ENCODE peak calls at places on chromosome 4, in four cellular contexts. One of them, this sample, is unnamed.

GRCh38 chr4:7987148-7987989 is 47.7 kb upstream of the AFAP1 start:
- DNase-seq in H1: peak
- DNase-seq in HepG2: peak
- DNase-seq in K562: peak
- DNase-seq in this sample: peak

GRCh38 chr4:188387134-188387791 is 248.0 kb downstream of the TRIML1 start:
- DNase-seq in HepG2: no peak
- DNase-seq in H1: no peak
- DNase-seq in K562: no peak
- DNase-seq in this sample: no peak

GRCh38 chr4:151415978-151416377 is 7.0 kb downstream of the FHIP1A start:
- DNase-seq in H1: no peak
- DNase-seq in K562: no peak
- DNase-seq in HepG2: no peak
- DNase-seq in this sample: no peak

GRCh38 chr4:46931981-46932380 is 22.9 kb upstream of the COX7B2 start:
- DNase-seq in H1: no peak
- DNase-seq in K562: no peak
- DNase-seq in HepG2: peak
- DNase-seq in this sample: no peak

GRCh38 chr4:40255722-40256281 is 59.0 kb downstream of the RHOH start:
- DNase-seq in HepG2: peak
- DNase-seq in K562: peak
- DNase-seq in H1: no peak
- DNase-seq in this sample: peak

GRCh38 chr4:84366111-84366510 is 133.0 kb downstream of the NKX6-1 start:
- DNase-seq in H1: no peak
- DNase-seq in K562: no peak
- DNase-seq in HepG2: no peak
- DNase-seq in this sample: no peak

GRCh38 chr4:40395908-40396806 is 61.0 kb downstream of the CHRNA9 start:
- DNase-seq in H1: no peak
- DNase-seq in HepG2: peak
- DNase-seq in K562: no peak
- DNase-seq in this sample: no peak

GRCh38 chr4:7222521-7222920 is 30.2 kb downstream of the SORCS2 start:
- DNase-seq in H1: no peak
- DNase-seq in K562: no peak
- DNase-seq in HepG2: no peak
- DNase-seq in this sample: no peak

GRCh38 chr4:4260185-4260751 is 12.2 kb upstream of the TMEM128 start:
- DNase-seq in H1: no peak
- DNase-seq in K562: peak
- DNase-seq in HepG2: peak
- DNase-seq in this sample: peak

GRCh38 chr4:115159141-115159540 is 45.7 kb upstream of the NDST4 start:
- DNase-seq in H1: no peak
- DNase-seq in K562: no peak
- DNase-seq in HepG2: no peak
- DNase-seq in this sample: no peak

GRCh38 chr4:26069218-26069617 is 155.2 kb downstream of the SMIM20 start:
- DNase-seq in HepG2: peak
- DNase-seq in H1: peak
- DNase-seq in K562: peak
- DNase-seq in this sample: no peak

GRCh38 chr4:79964715-79965345 is 108.2 kb downstream of the ANTXR2 start:
- DNase-seq in H1: peak
- DNase-seq in K562: no peak
- DNase-seq in HepG2: no peak
- DNase-seq in this sample: no peak

GRCh38 chr4:122661661-122662160 is 40.8 kb upstream of the IL21 start:
- DNase-seq in K562: peak
- DNase-seq in HepG2: no peak
- DNase-seq in H1: no peak
- DNase-seq in this sample: no peak

GRCh38 chr4:123748806-123749205 is 352.2 kb downstream of the SPRY1 start:
- DNase-seq in HepG2: no peak
- DNase-seq in K562: no peak
- DNase-seq in H1: no peak
- DNase-seq in this sample: no peak

GRCh38 chr4:124206779-124207605 is 505.5 kb downstream of the ANKRD50 start:
- DNase-seq in H1: no peak
- DNase-seq in K562: no peak
- DNase-seq in HepG2: no peak
- DNase-seq in this sample: no peak

GRCh38 chr4:101217353-101218031 is 129.8 kb downstream of the PPP3CA start:
- DNase-seq in H1: no peak
- DNase-seq in K562: no peak
- DNase-seq in HepG2: no peak
- DNase-seq in this sample: no peak

GRCh38 chr4:142534994-142535393 is 311.1 kb downstream of the INPP4B start:
- DNase-seq in H1: no peak
- DNase-seq in HepG2: no peak
- DNase-seq in K562: no peak
- DNase-seq in this sample: peak

GRCh38 chr4:28225689-28226353 is 1365.2 kb downstream of the STIM2 start:
- DNase-seq in H1: no peak
- DNase-seq in HepG2: no peak
- DNase-seq in K562: no peak
- DNase-seq in this sample: no peak

GRCh38 chr4:88033309-88033708 is 25.9 kb downstream of the PKD2 start:
- DNase-seq in HepG2: peak
- DNase-seq in H1: no peak
- DNase-seq in K562: peak
- DNase-seq in this sample: peak

GRCh38 chr4:15469402-15470148 is at the start of gene CC2D2A:
- DNase-seq in H1: no peak
- DNase-seq in K562: no peak
- DNase-seq in HepG2: no peak
- DNase-seq in this sample: peak

GRCh38 chr4:149823770-149824221 is 8.2 kb upstream of the IQCM start:
- DNase-seq in K562: no peak
- DNase-seq in HepG2: no peak
- DNase-seq in H1: no peak
- DNase-seq in this sample: peak

GRCh38 chr4:105622269-105622668 is 69.8 kb downstream of the ARHGEF38 start:
- DNase-seq in HepG2: no peak
- DNase-seq in H1: no peak
- DNase-seq in K562: no peak
- DNase-seq in this sample: peak

GRCh38 chr4:100008048-100008447 is 58.0 kb upstream of the H2AZ1 start:
- DNase-seq in K562: no peak
- DNase-seq in H1: no peak
- DNase-seq in HepG2: no peak
- DNase-seq in this sample: no peak

GRCh38 chr4:109072595-109072994 is 229.9 kb downstream of the COL25A1 start:
- DNase-seq in H1: no peak
- DNase-seq in HepG2: no peak
- DNase-seq in K562: no peak
- DNase-seq in this sample: no peak

GRCh38 chr4:145937021-145937861 is 1.4 kb downstream of the ZNF827 start:
- DNase-seq in H1: peak
- DNase-seq in K562: no peak
- DNase-seq in HepG2: no peak
- DNase-seq in this sample: no peak

GRCh38 chr4:98262431-98262830 is 1.2 kb downstream of the RAP1GDS1 start:
- DNase-seq in K562: peak
- DNase-seq in HepG2: no peak
- DNase-seq in H1: no peak
- DNase-seq in this sample: no peak

DNA sequence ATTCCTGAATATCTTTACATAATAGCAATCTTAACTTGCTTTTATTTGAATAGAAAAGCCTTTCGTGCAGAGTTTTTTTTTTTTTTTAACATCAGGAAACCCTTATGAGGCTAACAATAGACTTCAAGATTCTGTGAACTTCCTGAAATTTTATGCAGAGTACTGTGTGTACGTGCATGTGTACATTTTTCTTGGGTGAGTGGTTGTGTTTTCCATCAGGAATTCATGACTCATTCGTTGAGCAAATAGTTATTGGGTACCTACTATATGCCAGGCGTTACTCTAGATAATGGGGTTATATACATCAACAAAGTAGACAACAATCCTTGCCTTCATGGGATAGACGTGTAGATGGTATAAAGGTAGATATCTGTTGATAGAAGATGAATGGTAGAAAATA is 59.1 kb downstream of the MRPL1 start:
- DNase-seq in HepG2: peak
- DNase-seq in K562: no peak
- DNase-seq in H1: no peak
- DNase-seq in this sample: peak
- H3K4me2 ChIP-seq in HepG2: no peak
- H3K4me2 ChIP-seq in K562: no peak
- H3K4me2 ChIP-seq in H1: no peak
- H3K4me2 ChIP-seq in this sample: peak

DNA sequence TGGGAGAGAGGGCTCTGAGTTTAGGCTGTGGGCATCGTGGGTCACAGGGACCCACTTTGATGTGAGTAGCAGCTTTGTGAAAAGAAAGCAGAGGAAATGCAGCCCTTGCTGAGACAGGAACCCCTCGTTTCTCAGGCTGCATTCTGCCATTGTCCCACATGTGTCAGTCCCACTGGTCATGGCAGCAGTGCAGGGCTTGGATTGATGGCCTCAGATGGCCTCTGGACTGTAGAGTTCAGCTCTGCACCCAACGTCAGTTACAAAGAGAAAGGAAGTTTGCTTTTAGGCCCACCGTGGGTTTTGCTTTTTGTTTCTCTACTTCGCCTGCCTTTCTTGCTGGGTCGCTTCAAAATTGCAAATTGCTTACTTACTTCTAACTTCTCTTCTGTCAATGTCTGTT is 248.3 kb upstream of the KLF3 start:
- DNase-seq in K562: no peak
- DNase-seq in H1: no peak
- DNase-seq in HepG2: peak
- DNase-seq in this sample: no peak
- TF ChIP-seq PHF8 in K562: no peak
- TF ChIP-seq PHF8 in H1: no peak
- TF ChIP-seq PHF8 in HepG2: no peak
- TF ChIP-seq PHF8 in this sample: no peak

GRCh38 chr4:63937961-63938360 is 471.3 kb downstream of the TECRL start:
- DNase-seq in K562: no peak
- DNase-seq in HepG2: no peak
- DNase-seq in H1: no peak
- DNase-seq in this sample: no peak
- H3K4me2 ChIP-seq in K562: no peak
- H3K4me2 ChIP-seq in HepG2: no peak
- H3K4me2 ChIP-seq in H1: no peak
- H3K4me2 ChIP-seq in this sample: peak

GRCh38 chr4:184306949-184307348 is 89.3 kb upstream of the ENPP6 start:
- DNase-seq in HepG2: no peak
- DNase-seq in K562: no peak
- DNase-seq in H1: no peak
- DNase-seq in this sample: no peak
- TF ChIP-seq PHF8 in HepG2: no peak
- TF ChIP-seq PHF8 in K562: no peak
- TF ChIP-seq PHF8 in H1: no peak
- TF ChIP-seq PHF8 in this sample: no peak

DNA sequence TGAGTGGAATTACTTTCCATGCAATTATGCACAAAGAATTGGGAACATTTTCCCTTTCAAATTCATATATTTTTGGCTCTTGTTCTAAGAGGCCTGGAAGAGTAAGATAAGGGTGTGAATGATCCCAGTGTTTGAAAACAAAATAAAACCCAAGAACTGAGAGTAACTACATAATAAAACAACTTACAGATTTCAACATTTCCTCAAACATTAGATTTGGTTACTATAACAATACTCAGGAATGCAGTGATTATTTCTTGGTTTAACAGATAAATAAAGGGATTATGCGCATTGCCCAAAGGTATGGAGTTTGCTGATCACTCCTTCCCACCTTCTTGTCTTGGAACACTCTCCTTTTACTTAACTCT is 292.5 kb downstream of the CAMK2D start:
- DNase-seq in K562: no peak
- DNase-seq in HepG2: no peak
- DNase-seq in H1: no peak
- DNase-seq in this sample: no peak
- H3K4me2 ChIP-seq in K562: no peak
- H3K4me2 ChIP-seq in HepG2: no peak
- H3K4me2 ChIP-seq in H1: peak
- H3K4me2 ChIP-seq in this sample: peak

DNA sequence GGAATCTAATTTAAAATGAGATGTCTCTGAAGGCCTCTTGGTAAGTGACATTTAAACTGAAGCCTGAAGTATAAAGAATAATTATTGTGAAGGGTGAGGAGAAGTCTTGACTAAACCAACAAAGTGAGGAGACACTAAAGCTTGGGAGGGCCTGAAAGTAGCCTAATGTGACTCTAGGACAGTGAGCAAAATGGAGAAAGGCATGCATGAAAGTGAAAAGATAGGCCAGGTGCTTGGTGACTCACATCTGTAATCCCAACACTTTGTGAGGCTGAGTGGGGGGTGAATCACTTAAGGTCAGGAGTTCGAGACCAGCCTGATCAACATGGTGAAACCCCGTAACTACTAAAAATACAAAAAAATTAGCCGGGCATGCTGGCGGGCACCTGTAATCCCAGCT is 46.9 kb upstream of the SMARCAD1 start:
- DNase-seq in H1: no peak
- DNase-seq in K562: no peak
- DNase-seq in HepG2: no peak
- DNase-seq in this sample: no peak
- TF ChIP-seq PHF8 in H1: no peak
- TF ChIP-seq PHF8 in K562: no peak
- TF ChIP-seq PHF8 in HepG2: no peak
- TF ChIP-seq PHF8 in this sample: no peak

GRCh38 chr4:76570141-76570989 is 135.3 kb downstream of the SHROOM3 start:
- DNase-seq in H1: no peak
- DNase-seq in K562: no peak
- DNase-seq in HepG2: peak
- DNase-seq in this sample: peak
- H3K4me2 ChIP-seq in H1: no peak
- H3K4me2 ChIP-seq in K562: no peak
- H3K4me2 ChIP-seq in HepG2: peak
- H3K4me2 ChIP-seq in this sample: peak

GRCh38 chr4:1539132-1539755 is 133.0 kb upstream of the NKX1-1 start:
- DNase-seq in H1: no peak
- DNase-seq in K562: no peak
- DNase-seq in HepG2: no peak
- DNase-seq in this sample: no peak
- TF ChIP-seq PHF8 in H1: no peak
- TF ChIP-seq PHF8 in K562: no peak
- TF ChIP-seq PHF8 in HepG2: no peak
- TF ChIP-seq PHF8 in this sample: no peak

DNA sequence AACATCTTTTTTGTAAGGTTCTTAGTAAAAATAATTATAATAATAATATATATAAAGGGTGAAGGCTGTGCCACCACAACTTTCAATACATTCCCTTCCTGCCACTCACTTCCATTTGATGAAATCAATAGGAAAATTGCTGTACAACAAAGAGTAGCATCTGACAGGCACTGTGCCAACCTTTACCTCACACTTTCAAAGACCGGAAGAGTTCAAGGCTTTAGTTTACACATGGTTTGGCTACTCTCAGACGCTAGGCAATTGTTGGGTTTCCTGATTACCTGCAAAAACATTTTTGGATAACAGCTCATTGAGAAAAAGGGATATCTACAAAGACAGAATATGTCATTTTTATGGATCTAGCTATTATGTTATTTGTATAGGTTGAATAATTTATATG is 5.5 kb upstream of the ING2 start:
- DNase-seq in H1: no peak
- DNase-seq in K562: no peak
- DNase-seq in HepG2: peak
- DNase-seq in this sample: no peak
- H3K4me2 ChIP-seq in H1: no peak
- H3K4me2 ChIP-seq in K562: no peak
- H3K4me2 ChIP-seq in HepG2: no peak
- H3K4me2 ChIP-seq in this sample: no peak

This sample was measured in A549.